ENCODE peak calls at places on chromosomes 1 and 21, in four cellular contexts. One of them, this sample, is unnamed.
A peak's percentile ranks its signal among the peaks of the same experiment; 100 is the strongest.

GRCh38 chr1:10429868-10430215 is 391 bp upstream of the CENPS start:
- DNase-seq in adrenal gland: no peak
- DNase-seq in neural crest cell: no peak
- DNase-seq in endothelial cell of umbilical vein: peak; percentile 82
- DNase-seq in this sample: no peak

GRCh38 chr1:169193191-169193850 is 86.8 kb downstream of the ATP1B1 start:
- DNase-seq in adrenal gland: peak; percentile 78
- DNase-seq in neural crest cell: no peak
- DNase-seq in endothelial cell of umbilical vein: peak; percentile 36
- DNase-seq in this sample: no peak

GRCh38 chr1:81802601-81803422 is 2.1 kb downstream of the ADGRL2 start:
- DNase-seq in adrenal gland: peak; percentile 82
- DNase-seq in neural crest cell: peak; percentile 59
- DNase-seq in endothelial cell of umbilical vein: peak; percentile 77
- DNase-seq in this sample: peak; percentile 33

GRCh38 chr1:104699433-104699832 is 949.7 kb downstream of the AMY1C start:
- DNase-seq in adrenal gland: no peak
- DNase-seq in neural crest cell: no peak
- DNase-seq in endothelial cell of umbilical vein: no peak
- DNase-seq in this sample: no peak

GRCh38 chr1:47986741-47987140 is 10.4 kb downstream of the TRABD2B start:
- DNase-seq in adrenal gland: peak; percentile 55
- DNase-seq in neural crest cell: no peak
- DNase-seq in endothelial cell of umbilical vein: no peak
- DNase-seq in this sample: no peak

GRCh38 chr1:31605908-31606427 is 11.5 kb upstream of the HCRTR1 start:
- DNase-seq in adrenal gland: no peak
- DNase-seq in neural crest cell: no peak
- DNase-seq in endothelial cell of umbilical vein: no peak
- DNase-seq in this sample: peak; percentile 66

GRCh38 chr1:27366113-27366410 is 699 bp downstream of the MAP3K6 start:
- DNase-seq in adrenal gland: peak; percentile 91
- DNase-seq in neural crest cell: peak; percentile 81
- DNase-seq in endothelial cell of umbilical vein: peak; percentile 76
- DNase-seq in this sample: peak; percentile 53

GRCh38 chr1:180908084-180908765 is 4.5 kb upstream of the KIAA1614 start:
- DNase-seq in adrenal gland: peak; percentile 29
- DNase-seq in neural crest cell: no peak
- DNase-seq in endothelial cell of umbilical vein: no peak
- DNase-seq in this sample: no peak

GRCh38 chr1:246875041-246876026 is 56.4 kb downstream of the AHCTF1 start:
- DNase-seq in adrenal gland: no peak
- DNase-seq in neural crest cell: no peak
- DNase-seq in endothelial cell of umbilical vein: no peak
- DNase-seq in this sample: peak; percentile 87

GRCh38 chr1:3743421-3743820 is 8.8 kb upstream of the CCDC27 start:
- DNase-seq in adrenal gland: no peak
- DNase-seq in neural crest cell: no peak
- DNase-seq in endothelial cell of umbilical vein: no peak
- DNase-seq in this sample: peak; percentile 28

GRCh38 chr21:41634211-41634694 is 126.3 kb upstream of the TMPRSS2 start:
- DNase-seq in adrenal gland: no peak
- DNase-seq in neural crest cell: no peak
- DNase-seq in endothelial cell of umbilical vein: no peak
- DNase-seq in this sample: no peak

GRCh38 chr21:14454642-14455009 is 71.7 kb upstream of the HSPA13 start:
- DNase-seq in adrenal gland: no peak
- DNase-seq in neural crest cell: no peak
- DNase-seq in endothelial cell of umbilical vein: no peak
- DNase-seq in this sample: no peak

GRCh38 chr1:206479164-206480125 is 9.2 kb downstream of the IKBKE start:
- DNase-seq in adrenal gland: peak; percentile 93
- DNase-seq in neural crest cell: peak; percentile 70
- DNase-seq in endothelial cell of umbilical vein: peak; percentile 74
- DNase-seq in this sample: peak; percentile 55

GRCh38 chr1:180343931-180344406 is 113.9 kb downstream of the LHX4 start:
- DNase-seq in adrenal gland: peak; percentile 60
- DNase-seq in neural crest cell: no peak
- DNase-seq in endothelial cell of umbilical vein: peak; percentile 16
- DNase-seq in this sample: peak; percentile 36

GRCh38 chr1:223642155-223642689 is 23.3 kb downstream of the CAPN8 start:
- DNase-seq in adrenal gland: no peak
- DNase-seq in neural crest cell: no peak
- DNase-seq in endothelial cell of umbilical vein: no peak
- DNase-seq in this sample: no peak

GRCh38 chr21:38813554-38813953 is 7.8 kb downstream of the ETS2 start:
- DNase-seq in adrenal gland: no peak
- DNase-seq in neural crest cell: no peak
- DNase-seq in endothelial cell of umbilical vein: no peak
- DNase-seq in this sample: no peak

GRCh38 chr1:223819730-223820514 is 25.8 kb downstream of the TP53BP2 start:
- DNase-seq in adrenal gland: no peak
- DNase-seq in neural crest cell: no peak
- DNase-seq in endothelial cell of umbilical vein: no peak
- DNase-seq in this sample: peak; percentile 24

GRCh38 chr21:46557469-46557868 is 47.4 kb downstream of the S100B start:
- DNase-seq in adrenal gland: peak; percentile 45
- DNase-seq in neural crest cell: no peak
- DNase-seq in endothelial cell of umbilical vein: no peak
- DNase-seq in this sample: no peak

GRCh38 chr1:229148041-229148671 is 122.8 kb upstream of the RAB4A start:
- DNase-seq in adrenal gland: no peak
- DNase-seq in neural crest cell: no peak
- DNase-seq in endothelial cell of umbilical vein: no peak
- DNase-seq in this sample: no peak

GRCh38 chr1:101540161-101540560 is 303.3 kb downstream of the S1PR1 start:
- DNase-seq in adrenal gland: no peak
- DNase-seq in neural crest cell: no peak
- DNase-seq in endothelial cell of umbilical vein: no peak
- DNase-seq in this sample: no peak

GRCh38 chr21:8990326-8991087 is 1530.9 kb upstream of the TPTE start:
- DNase-seq in adrenal gland: no peak
- DNase-seq in neural crest cell: no peak
- DNase-seq in endothelial cell of umbilical vein: no peak
- DNase-seq in this sample: no peak

GRCh38 chr1:17893891-17894631 is 138.9 kb downstream of the ACTL8 start:
- DNase-seq in adrenal gland: no peak
- DNase-seq in neural crest cell: no peak
- DNase-seq in endothelial cell of umbilical vein: no peak
- DNase-seq in this sample: peak; percentile 48

GRCh38 chr1:17586172-17586963 is 46.9 kb downstream of the ARHGEF10L start:
- DNase-seq in adrenal gland: no peak
- DNase-seq in neural crest cell: no peak
- DNase-seq in endothelial cell of umbilical vein: no peak
- DNase-seq in this sample: peak; percentile 83

GRCh38 chr1:62423580-62424242 is 13.1 kb upstream of the USP1 start:
- DNase-seq in adrenal gland: no peak
- DNase-seq in neural crest cell: no peak
- DNase-seq in endothelial cell of umbilical vein: no peak
- DNase-seq in this sample: no peak

GRCh38 chr1:229693124-229693523 is 67.1 kb downstream of the URB2 start:
- DNase-seq in adrenal gland: no peak
- DNase-seq in neural crest cell: no peak
- DNase-seq in endothelial cell of umbilical vein: no peak
- DNase-seq in this sample: no peak

GRCh38 chr1:231192620-231193163 is 30.8 kb downstream of the TRIM67 start:
- DNase-seq in adrenal gland: peak; percentile 84
- DNase-seq in neural crest cell: no peak
- DNase-seq in endothelial cell of umbilical vein: peak; percentile 72
- DNase-seq in this sample: no peak

GRCh38 chr1:115644109-115644508 is 2.3 kb downstream of the VANGL1 start:
- DNase-seq in adrenal gland: no peak
- DNase-seq in neural crest cell: no peak
- DNase-seq in endothelial cell of umbilical vein: no peak
- DNase-seq in this sample: no peak

GRCh38 chr1:44645466-44646244 is 28.6 kb downstream of the TMEM53 start:
- DNase-seq in adrenal gland: peak; percentile 93
- DNase-seq in neural crest cell: no peak
- DNase-seq in endothelial cell of umbilical vein: no peak
- DNase-seq in this sample: no peak

GRCh38 chr1:241611063-241611462 is 29.1 kb downstream of the CHML start:
- DNase-seq in adrenal gland: no peak
- DNase-seq in neural crest cell: no peak
- DNase-seq in endothelial cell of umbilical vein: peak; percentile 74
- DNase-seq in this sample: peak; percentile 70

GRCh38 chr1:172671591-172671990 is 12.7 kb downstream of the FASLG start:
- DNase-seq in adrenal gland: no peak
- DNase-seq in neural crest cell: no peak
- DNase-seq in endothelial cell of umbilical vein: no peak
- DNase-seq in this sample: peak; percentile 71

GRCh38 chr1:93681095-93681548 is 515 bp downstream of the BCAR3 start:
- DNase-seq in adrenal gland: peak; percentile 56
- DNase-seq in neural crest cell: no peak
- DNase-seq in endothelial cell of umbilical vein: no peak
- DNase-seq in this sample: no peak

GRCh38 chr1:202133016-202133415 is 10.3 kb downstream of the GPR37L1 start:
- DNase-seq in adrenal gland: peak; percentile 80
- DNase-seq in neural crest cell: no peak
- DNase-seq in endothelial cell of umbilical vein: no peak
- DNase-seq in this sample: no peak
- TF ChIP-seq CTCF in adrenal gland: no peak
- TF ChIP-seq CTCF in neural crest cell: no peak
- TF ChIP-seq CTCF in endothelial cell of umbilical vein: no peak
- TF ChIP-seq CTCF in this sample: no peak

DNA sequence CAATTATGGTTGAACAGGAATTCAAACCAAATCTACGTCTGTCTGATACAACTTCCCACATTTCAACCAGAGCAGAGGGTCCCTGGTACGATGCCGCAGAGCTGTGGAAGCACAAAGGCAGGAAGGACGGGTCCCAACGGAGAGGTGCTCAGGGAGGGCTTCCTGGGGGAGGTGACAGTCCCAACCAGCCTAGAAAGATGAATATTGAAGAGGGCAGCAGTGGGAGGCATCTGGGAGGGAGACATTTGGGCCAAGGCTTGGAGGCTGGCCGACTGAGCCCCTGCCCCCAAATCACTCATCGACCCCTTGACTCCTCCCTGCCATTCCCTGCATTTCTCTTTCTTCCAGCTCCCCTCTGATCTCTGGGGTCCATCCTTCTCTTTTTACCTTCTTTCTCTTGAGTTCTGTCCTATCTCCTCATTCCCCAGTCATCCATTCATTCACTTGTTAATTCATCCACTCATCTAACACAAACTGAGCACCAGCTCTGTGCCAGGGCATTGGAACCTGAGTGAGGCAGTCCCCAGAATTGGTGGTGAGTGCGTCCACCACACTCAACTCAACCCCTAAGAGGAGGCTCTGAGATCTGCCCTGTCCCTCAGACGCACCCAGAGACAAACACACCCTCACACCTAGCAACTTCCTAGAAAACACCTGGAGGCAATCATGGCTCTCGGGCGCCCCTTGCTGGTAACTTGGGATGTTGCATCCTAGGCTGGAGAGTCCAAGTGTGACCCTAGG is 13.2 kb upstream of the CELA3B start:
- DNase-seq in adrenal gland: peak; percentile 93
- DNase-seq in neural crest cell: peak; percentile 93
- DNase-seq in endothelial cell of umbilical vein: peak; percentile 81
- DNase-seq in this sample: peak; percentile 61
- TF ChIP-seq CTCF in adrenal gland: peak; percentile 94
- TF ChIP-seq CTCF in neural crest cell: peak; percentile 90
- TF ChIP-seq CTCF in endothelial cell of umbilical vein: peak; percentile 91
- TF ChIP-seq CTCF in this sample: peak; percentile 95

GRCh38 chr1:200738733-200739498 is at the start of gene CAMSAP2:
- DNase-seq in adrenal gland: peak; percentile 97
- DNase-seq in neural crest cell: peak; percentile 87
- DNase-seq in endothelial cell of umbilical vein: peak; percentile 90
- DNase-seq in this sample: peak; percentile 88
- TF ChIP-seq CTCF in adrenal gland: no peak
- TF ChIP-seq CTCF in neural crest cell: no peak
- TF ChIP-seq CTCF in endothelial cell of umbilical vein: no peak
- TF ChIP-seq CTCF in this sample: no peak

GRCh38 chr1:208036918-208037567 is 126.1 kb upstream of the CD34 start:
- DNase-seq in adrenal gland: no peak
- DNase-seq in neural crest cell: no peak
- DNase-seq in endothelial cell of umbilical vein: no peak
- DNase-seq in this sample: no peak
- TF ChIP-seq CTCF in adrenal gland: no peak
- TF ChIP-seq CTCF in neural crest cell: no peak
- TF ChIP-seq CTCF in endothelial cell of umbilical vein: no peak
- TF ChIP-seq CTCF in this sample: no peak

This sample was measured in HFFc6.